ENCODE peak calls at places on chromosomes 5 and 9, in five cellular contexts. P is pancreas, U is prostate gland, B is mammary epithelial cell, X is fibroblast of lung. O is an unnamed sample. For H3K36me3, the result is how much of the 10 kb centered on the place peaks cover.

GRCh38 chr9:5437254-5438216 is at the start of gene PLGRKT:
- DNase-seq in U (peak), B (peak), X (peak), P (peak), O (peak)

GRCh38 chr5:158812381-158812780 is 287.3 kb downstream of the EBF1 start:
- DNase-seq in P (no peak), B (no peak), U (no peak), X (no peak), O (peak)

GRCh38 chr9:88852794-88853193 is 138.5 kb upstream of the S1PR3 start:
- DNase-seq in U (no peak), P (no peak), X (peak), B (peak), O (no peak)

GRCh38 chr9:114418053-114418452 is 30.3 kb upstream of the AKNA start:
- DNase-seq in P (no peak), U (no peak), X (no peak), B (no peak), O (no peak)

GRCh38 chr5:82159014-82159413 is 119.1 kb downstream of the RPS23 start:
- DNase-seq in P (no peak), U (no peak), X (peak), B (peak), O (no peak)

GRCh38 chr9:2815661-2816060 is 28.2 kb downstream of the PUM3 start:
- DNase-seq in B (no peak), P (no peak), U (no peak), X (no peak), O (no peak)

GRCh38 chr9:38158628-38159027 is 89.6 kb upstream of the SHB start:
- DNase-seq in X (no peak), P (no peak), U (no peak), B (no peak), O (no peak)

GRCh38 chr5:34866989-34867471 is 28.1 kb downstream of the TTC23L start:
- DNase-seq in P (no peak), U (no peak), B (no peak), X (no peak), O (no peak)

GRCh38 chr5:138303365-138303764 is 28.2 kb downstream of the CDC25C start:
- DNase-seq in B (peak), X (peak), P (no peak), U (no peak), O (no peak)

GRCh38 chr9:128249914-128250838 is 25.6 kb downstream of the GOLGA2 start:
- DNase-seq in U (peak), P (peak), B (peak), X (peak), O (peak)

GRCh38 chr9:108543251-108543768 is 312.5 kb downstream of the ACTL7B start:
- DNase-seq in P (no peak), U (no peak), X (peak), B (peak), O (no peak)

GRCh38 chr9:33106827-33107621 is 30.6 kb upstream of the SMU1 start:
- DNase-seq in B (peak), X (peak), P (no peak), U (peak), O (no peak)

GRCh38 chr9:33110686-33111085 is 34.2 kb upstream of the SMU1 start:
- DNase-seq in U (no peak), B (no peak), X (no peak), P (no peak), O (no peak)

GRCh38 chr9:4588721-4589120 is 73.4 kb upstream of the PLPP6 start:
- DNase-seq in P (no peak), U (no peak), B (no peak), X (no peak), O (no peak)

GRCh38 chr5:127931396-127931795 is 152.2 kb upstream of the SLC12A2 start:
- DNase-seq in X (no peak), U (no peak), P (no peak), B (no peak), O (no peak)

GRCh38 chr5:171316258-171317121 is 7.4 kb downstream of the TLX3 start:
- DNase-seq in X (peak), B (no peak), U (no peak), P (peak), O (no peak)

GRCh38 chr9:110142868-110143866 is 64.8 kb downstream of the C9orf152 start:
- DNase-seq in X (no peak), B (no peak), P (no peak), U (no peak), O (peak)

GRCh38 chr9:2403701-2404100 is 217.9 kb upstream of the VLDLR start:
- DNase-seq in B (peak), U (no peak), P (no peak), X (peak), O (no peak)

GRCh38 chr5:107805166-107805565 is 134.4 kb upstream of the EFNA5 start:
- DNase-seq in B (no peak), X (no peak), P (no peak), U (no peak), O (no peak)

GRCh38 chr5:127216906-127217675 is 73.5 kb upstream of the MEGF10 start:
- DNase-seq in U (no peak), B (no peak), P (no peak), X (peak), O (no peak)

GRCh38 chr5:124333295-124333979 is 413.0 kb downstream of the ZNF608 start:
- DNase-seq in B (no peak), P (no peak), U (no peak), X (no peak), O (no peak)

GRCh38 chr5:131671409-131671808 is 36.4 kb upstream of the RAPGEF6 start:
- DNase-seq in B (no peak), U (no peak), X (no peak), P (no peak), O (no peak)

GRCh38 chr5:53416144-53416730 is 64.2 kb upstream of the FST start:
- DNase-seq in P (no peak), U (no peak), X (no peak), B (peak), O (no peak)

GRCh38 chr9:26426732-26427131 is 465.9 kb downstream of the CAAP1 start:
- DNase-seq in U (no peak), B (no peak), P (no peak), X (no peak), O (no peak)

GRCh38 chr5:151357792-151358191 is 10.4 kb upstream of the SLC36A2 start:
- DNase-seq in U (no peak), B (peak), P (no peak), X (no peak), O (no peak)

GRCh38 chr5:68314465-68314864 is 98.9 kb downstream of the PIK3R1 start:
- DNase-seq in B (no peak), X (no peak), U (no peak), P (no peak), O (no peak)

GRCh38 chr5:9456435-9457042 is 89.3 kb downstream of the SEMA5A start:
- DNase-seq in P (no peak), B (no peak), U (no peak), X (peak), O (no peak)

GRCh38 chr5:75412111-75412990 is 75.3 kb downstream of the HMGCR start:
- DNase-seq in B (no peak), P (no peak), U (no peak), X (no peak), O (no peak)

GRCh38 chr9:134822541-134822940 is 58.1 kb upstream of the FCN2 start:
- DNase-seq in B (no peak), U (no peak), X (no peak), P (no peak), O (no peak)

GRCh38 chr9:134823623-134824022 is 57.0 kb upstream of the FCN2 start:
- DNase-seq in P (no peak), U (no peak), B (no peak), X (no peak), O (no peak)

GRCh38 chr9:134824583-134824982 is 56.0 kb upstream of the FCN2 start:
- DNase-seq in X (no peak), B (no peak), P (no peak), U (no peak), O (no peak)

GRCh38 chr9:134826336-134827246 is 54.0 kb upstream of the FCN2 start:
- DNase-seq in B (peak), U (no peak), P (no peak), X (no peak), O (no peak)

GRCh38 chr9:134825025-134825424 is 55.6 kb upstream of the FCN2 start:
- DNase-seq in P (no peak), B (no peak), U (no peak), X (no peak), O (no peak)
- H3K36me3 ChIP-seq in P (under half), B (under half), U (under half), X (half or more), O (under half)

DNA sequence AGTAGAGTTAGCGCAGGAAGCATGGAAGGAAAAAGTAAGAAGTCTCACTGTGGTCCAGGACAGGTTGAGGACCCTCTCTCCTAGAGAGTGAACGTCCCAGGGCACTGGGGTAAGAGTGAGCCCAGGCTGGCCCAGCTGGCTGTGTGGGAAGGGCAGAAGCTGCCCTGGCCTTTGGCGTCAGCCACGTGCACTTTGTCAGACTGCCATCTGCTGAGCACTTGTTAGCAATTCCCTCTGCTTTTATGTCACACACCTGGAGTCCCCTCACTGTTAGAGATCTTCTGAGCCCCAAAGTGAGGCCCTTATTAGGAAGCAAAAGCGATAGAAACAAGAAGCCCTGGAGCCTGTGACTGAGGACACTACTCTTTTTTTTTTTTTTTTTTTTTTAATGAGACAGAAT is 79.1 kb downstream of the UGCG start:
- DNase-seq in P (peak), B (no peak), X (no peak), U (no peak), O (peak)
- TF ChIP-seq CTCF in P (no peak), B (no peak), X (no peak), U (no peak), O (peak)

GRCh38 chr9:135371535-135371934 is 108.0 kb upstream of the PPP1R26 start:
- DNase-seq in U (no peak), X (no peak), B (no peak), P (no peak), O (no peak)
- H3K36me3 ChIP-seq in U (under half), X (under half), B (under half), P (under half), O (under half)

DNA sequence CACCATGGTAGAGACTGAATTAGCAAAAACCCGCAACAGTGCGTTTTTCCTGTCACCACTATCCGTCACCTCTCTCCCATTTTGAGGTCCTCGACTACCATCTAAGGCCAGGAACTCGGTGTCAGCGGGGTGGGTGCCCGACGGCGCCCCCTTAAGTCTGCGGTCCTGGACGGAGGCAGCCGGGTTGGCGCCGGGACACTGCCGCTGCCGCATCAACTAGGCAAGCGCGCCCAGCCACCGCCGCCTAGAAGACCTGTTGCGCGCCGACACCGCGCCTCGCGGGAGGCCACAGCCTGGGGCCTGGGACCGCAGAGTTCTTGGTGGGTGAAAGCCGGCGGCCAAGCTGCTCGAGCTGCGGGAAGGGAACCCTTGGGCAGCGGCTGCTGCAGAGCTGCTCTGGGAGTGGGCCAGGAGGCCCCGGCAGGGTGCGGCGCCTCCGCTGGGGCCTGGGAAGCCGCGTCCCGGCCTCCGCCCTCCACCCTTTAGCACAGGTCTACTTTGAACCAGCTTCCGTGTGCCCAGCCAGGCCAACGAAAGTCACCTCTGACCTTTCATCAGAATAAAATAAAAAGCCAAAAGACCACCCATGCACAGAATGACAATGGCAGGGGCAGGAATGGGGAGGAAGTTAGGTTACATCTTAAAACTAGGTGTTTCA is 3.5 kb downstream of the FOXB2 start:
- DNase-seq in U (no peak), P (no peak), X (no peak), B (no peak), O (no peak)
- TF ChIP-seq CTCF in U (no peak), P (no peak), X (no peak), B (no peak), O (no peak)

GRCh38 chr9:135815433-135816178 is 91.7 kb downstream of the CAMSAP1 start:
- DNase-seq in P (no peak), U (no peak), B (no peak), X (no peak), O (no peak)

GRCh38 chr9:135816179-135816970 is 91.0 kb downstream of the CAMSAP1 start:
- DNase-seq in B (no peak), X (no peak), P (no peak), U (no peak), O (no peak)

GRCh38 chr9:135813671-135814290 is 93.6 kb downstream of the CAMSAP1 start:
- DNase-seq in U (no peak), X (no peak), B (no peak), P (no peak), O (no peak)

GRCh38 chr9:135812961-135813360 is 94.4 kb downstream of the CAMSAP1 start:
- DNase-seq in U (no peak), B (no peak), P (no peak), X (no peak), O (no peak)

GRCh38 chr9:135814421-135814820 is 92.9 kb downstream of the CAMSAP1 start:
- DNase-seq in U (no peak), P (no peak), B (no peak), X (no peak), O (no peak)
- H3K36me3 ChIP-seq in U (under half), P (under half), B (under half), X (under half), O (under half)

GRCh38 chr5:94111209-94112004 is 370.0 kb upstream of the POU5F2 start:
- DNase-seq in P (peak), U (peak), X (peak), B (peak), O (peak)
- TF ChIP-seq CTCF in P (no peak), U (peak), X (peak), B (no peak), O (no peak)

GRCh38 chr5:14463629-14464028 is 118.0 kb upstream of the OTULINL start:
- DNase-seq in X (peak), U (no peak), P (no peak), B (peak), O (no peak)

GRCh38 chr5:14465086-14465485 is 116.5 kb upstream of the OTULINL start:
- DNase-seq in U (no peak), P (no peak), B (no peak), X (peak), O (no peak)

GRCh38 chr5:14464101-14464500 is 117.5 kb upstream of the OTULINL start:
- DNase-seq in P (no peak), B (no peak), X (no peak), U (no peak), O (no peak)

GRCh38 chr5:14465776-14466175 is 115.8 kb upstream of the OTULINL start:
- DNase-seq in X (no peak), U (no peak), P (no peak), B (no peak), O (no peak)

GRCh38 chr5:14464661-14465060 is 116.9 kb upstream of the OTULINL start:
- DNase-seq in U (no peak), X (no peak), B (no peak), P (no peak), O (no peak)
- H3K36me3 ChIP-seq in U (under half), X (under half), B (under half), P (under half), O (under half)

O was measured in GM06990.